ENCODE peak calls at places on chromosome 1, in four cellular contexts. M, H, L and I are unnamed samples. For H4K20me1, the result is how much of the 10 kb centered on the place peaks cover.

GRCh38 chr1:114002492-114003290 is 23.4 kb downstream of the OLFML3 start:
- DNase-seq in M (peak), H (no peak), L (no peak), I (peak)

GRCh38 chr1:18633428-18634155 is 2.9 kb downstream of the PAX7 start:
- DNase-seq in M (no peak), H (no peak), L (no peak), I (peak)

GRCh38 chr1:207828485-207829158 is 76.8 kb downstream of the CD46 start:
- DNase-seq in M (peak), H (peak), L (peak), I (no peak)

GRCh38 chr1:52706941-52707926 is 9.1 kb upstream of the COA7 start:
- DNase-seq in M (no peak), H (no peak), L (no peak), I (no peak)

GRCh38 chr1:201356701-201357100 is 20.8 kb downstream of the TNNT2 start:
- DNase-seq in M (no peak), H (no peak), L (no peak), I (no peak)

GRCh38 chr1:54249798-54250497 is 50.0 kb downstream of the MRPL37 start:
- DNase-seq in M (peak), H (peak), L (no peak), I (peak)

GRCh38 chr1:235327559-235328270 is at the start of gene ARID4B:
- DNase-seq in M (no peak), H (no peak), L (no peak), I (peak)

GRCh38 chr1:85314726-85315125 is 38.3 kb upstream of the BCL10 start:
- DNase-seq in M (no peak), H (peak), L (no peak), I (no peak)

GRCh38 chr1:93448292-93448982 is 519 bp downstream of the FNBP1L start:
- DNase-seq in M (no peak), H (peak), L (no peak), I (peak)

GRCh38 chr1:214492405-214493075 is 58.9 kb downstream of the PTPN14 start:
- DNase-seq in M (no peak), H (peak), L (no peak), I (no peak)

GRCh38 chr1:224205438-224205840 is 22.4 kb downstream of the DEGS1 start:
- DNase-seq in M (peak), H (peak), L (no peak), I (peak)

GRCh38 chr1:164771568-164772350 is 212.8 kb downstream of the PBX1 start:
- DNase-seq in M (peak), H (peak), L (peak), I (no peak)

GRCh38 chr1:36224537-36225297 is 474 bp downstream of the THRAP3 start:
- DNase-seq in M (peak), H (peak), L (peak), I (peak)

GRCh38 chr1:36222481-36223372 is 1.5 kb upstream of the THRAP3 start:
- DNase-seq in M (no peak), H (no peak), L (no peak), I (peak)

GRCh38 chr1:36223373-36223995 is 759 bp upstream of the THRAP3 start:
- DNase-seq in M (peak), H (peak), L (no peak), I (peak)

GRCh38 chr1:36223996-36224536 is at the start of gene THRAP3:
- DNase-seq in M (peak), H (peak), L (peak), I (peak)

DNA sequence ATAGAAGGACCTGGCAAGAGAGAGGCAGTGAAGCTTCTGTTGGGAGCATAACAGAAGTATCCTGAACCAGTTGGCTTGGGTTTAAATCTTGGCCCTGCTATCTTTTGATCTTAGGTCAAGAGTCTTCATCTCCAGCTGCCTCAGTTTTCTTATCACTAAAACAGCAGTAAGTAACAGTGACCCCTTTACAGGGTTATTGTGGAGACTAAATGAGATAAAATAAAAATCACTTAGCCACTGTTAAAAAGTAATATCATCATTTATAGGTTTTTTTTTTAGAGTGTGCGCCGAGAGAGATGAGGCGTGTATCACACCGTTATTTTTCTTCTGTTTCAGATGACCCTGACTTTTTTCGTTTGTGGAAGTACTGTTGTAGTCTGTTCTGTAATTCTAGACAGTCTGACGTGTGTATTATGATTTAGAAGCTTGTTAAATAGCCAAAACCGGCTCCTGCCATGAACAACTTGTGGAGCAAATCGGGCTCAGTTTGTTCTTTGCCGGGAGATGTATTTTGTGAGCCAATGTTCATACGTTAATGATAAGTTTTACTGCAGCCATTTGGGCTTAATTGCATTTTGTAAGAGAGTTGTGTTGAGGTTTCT is 1.2 kb downstream of the THRAP3 start:
- DNase-seq in M (peak), H (no peak), L (no peak), I (peak)
- H4K20me1 ChIP-seq in M (under half), H (half or more), L (under half), I (under half)

GRCh38 chr1:8698012-8698411 is 119.4 kb downstream of the RERE start:
- DNase-seq in M (no peak), H (no peak), L (no peak), I (no peak)
- H4K20me1 ChIP-seq in M (under half), H (half or more), L (under half), I (under half)

GRCh38 chr1:183087001-183087400 is 63.8 kb downstream of the LAMC1 start:
- DNase-seq in M (no peak), H (no peak), L (no peak), I (no peak)
- H4K20me1 ChIP-seq in M (under half), H (half or more), L (under half), I (half or more)

GRCh38 chr1:1304331-1305299 is 3.1 kb downstream of the ACAP3 start:
- DNase-seq in M (peak), H (peak), L (no peak), I (peak)

GRCh38 chr1:1302951-1303509 is 4.7 kb downstream of the ACAP3 start:
- DNase-seq in M (no peak), H (no peak), L (no peak), I (no peak)

GRCh38 chr1:1302006-1302430 is 5.7 kb downstream of the ACAP3 start:
- DNase-seq in M (no peak), H (no peak), L (no peak), I (peak)

GRCh38 chr1:1305300-1306069 is 2.2 kb downstream of the ACAP3 start:
- DNase-seq in M (peak), H (peak), L (no peak), I (peak)

GRCh38 chr1:1303736-1304135 is 4.0 kb downstream of the ACAP3 start:
- DNase-seq in M (no peak), H (no peak), L (no peak), I (no peak)
- H4K20me1 ChIP-seq in M (under half), H (half or more), L (under half), I (half or more)

GRCh38 chr1:112954059-112954458 is 1.9 kb downstream of the SLC16A1 start:
- DNase-seq in M (peak), H (peak), L (no peak), I (no peak)
- H4K20me1 ChIP-seq in M (under half), H (half or more), L (under half), I (under half)

DNA sequence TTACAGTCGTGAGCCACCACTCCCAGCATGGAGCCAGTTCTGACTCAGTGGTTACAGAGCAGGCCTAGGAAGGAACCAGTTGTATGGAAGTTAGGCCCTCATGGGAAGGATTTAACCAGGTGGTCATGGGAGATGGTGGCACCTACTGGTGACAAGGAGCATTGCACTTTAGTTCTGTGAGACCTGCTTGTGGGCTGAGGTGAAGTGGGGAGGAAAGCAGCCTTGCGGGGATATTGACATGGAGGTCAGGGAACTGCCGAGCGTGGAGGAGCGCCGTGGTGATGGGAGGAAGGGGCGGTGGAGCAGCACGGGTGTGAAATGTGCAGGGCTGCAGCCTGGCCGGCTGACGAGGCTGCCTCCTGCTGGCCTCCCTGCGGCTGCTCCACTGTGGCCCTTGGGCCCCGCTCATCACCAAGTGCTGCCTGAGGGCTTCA is 100.4 kb downstream of the GALNT2 start:
- DNase-seq in M (peak), H (peak), L (peak), I (no peak)
- H4K20me1 ChIP-seq in M (under half), H (half or more), L (under half), I (under half)

DNA sequence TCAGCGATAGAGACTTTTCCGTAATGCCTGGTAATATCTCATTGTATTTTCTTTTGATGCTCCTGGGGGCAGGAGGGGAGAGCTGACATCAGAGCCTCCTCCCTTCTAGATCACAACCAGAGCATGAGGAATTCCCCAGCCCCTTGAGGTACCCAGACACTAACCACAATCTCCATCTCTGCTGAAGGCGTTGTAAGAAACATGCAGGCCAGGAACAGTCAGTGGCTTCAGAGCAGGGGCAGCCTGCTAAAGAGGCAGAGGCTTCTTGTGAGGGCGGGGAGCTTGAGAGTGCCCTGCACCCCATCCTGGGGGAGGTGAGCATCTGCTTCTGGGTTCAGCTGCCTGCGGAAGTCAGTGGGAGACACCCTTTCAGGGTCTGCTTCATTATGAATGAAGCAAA is 18.9 kb downstream of the MAPKAPK2 start:
- DNase-seq in M (no peak), H (peak), L (no peak), I (no peak)
- H4K20me1 ChIP-seq in M (under half), H (half or more), L (under half), I (half or more)

DNA sequence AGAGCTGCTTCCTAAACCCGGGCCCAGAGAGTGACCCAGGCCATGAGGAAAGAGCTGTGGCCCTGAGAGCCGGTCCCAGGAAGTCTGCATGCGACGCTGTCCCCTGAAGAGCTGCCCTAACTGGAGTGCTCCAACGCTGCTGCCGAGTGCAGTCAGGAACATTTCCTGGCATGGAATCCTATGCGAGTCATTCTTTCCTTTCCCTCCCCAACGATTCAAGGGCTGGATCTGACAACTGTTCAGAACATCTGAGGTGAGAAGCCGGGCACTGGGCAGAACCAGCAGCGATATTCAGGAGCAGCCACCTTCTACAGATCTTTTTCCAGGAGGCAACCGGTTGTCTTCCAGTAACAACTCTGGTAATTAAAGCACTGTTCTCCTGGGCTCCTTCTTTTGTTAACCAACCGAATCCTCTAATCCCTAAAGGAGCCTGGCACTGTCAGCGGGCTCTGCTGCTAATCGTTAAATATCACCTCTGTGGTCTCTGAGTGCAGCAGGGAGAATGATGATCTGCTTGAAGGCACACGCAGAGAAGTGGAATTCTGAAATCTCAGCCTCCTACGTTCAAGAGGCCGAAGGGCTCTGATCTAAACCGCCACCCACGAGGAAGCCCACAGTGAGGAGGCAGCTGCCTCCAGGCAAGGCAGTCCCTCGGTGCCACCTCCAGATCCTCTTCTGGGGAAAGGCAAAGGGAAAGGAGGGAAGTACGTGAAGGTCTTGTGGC is 55.8 kb downstream of the SLC45A1 start:
- DNase-seq in M (peak), H (peak), L (no peak), I (peak)
- H4K20me1 ChIP-seq in M (under half), H (half or more), L (under half), I (under half)

GRCh38 chr1:21532496-21532895 is 23.3 kb downstream of the ALPL start:
- DNase-seq in M (no peak), H (no peak), L (no peak), I (no peak)

GRCh38 chr1:21537511-21537931 is 28.3 kb downstream of the ALPL start:
- DNase-seq in M (no peak), H (no peak), L (no peak), I (no peak)

GRCh38 chr1:21536223-21536622 is 27.0 kb downstream of the ALPL start:
- DNase-seq in M (peak), H (no peak), L (no peak), I (no peak)

GRCh38 chr1:21532992-21533534 is 23.8 kb downstream of the ALPL start:
- DNase-seq in M (no peak), H (no peak), L (no peak), I (no peak)

DNA sequence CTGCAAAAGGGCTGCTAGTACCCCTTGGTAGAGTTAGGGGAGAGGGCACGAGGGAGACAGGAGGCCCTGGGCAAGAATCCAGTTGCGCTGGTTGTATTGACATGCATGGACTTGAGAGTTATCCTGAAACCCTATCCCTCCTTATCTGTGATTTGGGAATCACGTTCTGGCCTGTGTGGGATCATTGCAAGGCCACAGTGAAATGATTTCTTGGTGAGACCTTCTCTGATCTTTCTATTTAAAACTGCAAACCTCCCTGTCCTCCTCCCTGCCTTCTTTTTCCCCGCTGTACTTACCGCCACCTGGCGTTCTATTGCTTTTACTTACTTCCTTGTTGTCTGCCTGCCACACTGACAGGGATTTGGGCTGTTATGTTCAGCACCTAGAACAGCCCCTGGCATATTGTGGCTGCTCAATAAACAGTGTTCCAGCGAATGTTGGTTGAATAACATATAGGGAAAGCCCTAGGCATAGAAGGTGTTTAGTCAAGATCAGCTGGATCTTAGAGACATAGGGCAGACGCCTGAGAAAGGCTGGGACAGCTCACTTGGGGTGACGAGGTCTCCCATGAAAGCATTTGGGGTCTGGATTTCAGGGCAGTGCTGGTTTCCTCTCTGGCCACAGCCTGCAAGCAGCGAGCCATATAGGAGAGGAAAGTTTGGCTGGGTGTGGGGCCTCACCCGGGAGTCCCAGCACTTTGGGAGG is 25.6 kb downstream of the ALPL start:
- DNase-seq in M (peak), H (peak), L (peak), I (peak)
- H4K20me1 ChIP-seq in M (under half), H (under half), L (under half), I (under half)